ENCODE peak calls at places on chromosomes 1 and 21, in eight cellular contexts. T is IMR-90, S is Peyer's patch, H is tibial nerve, N is A549, D is HCT116, C is lower leg skin, I is sigmoid colon. R is an unnamed sample.

GRCh38 chr1:155086182-155086741 is 7.6 kb downstream of the EFNA3 start:
- DNase-seq in H (no peak), D (no peak), S (peak), C (peak), T (no peak), I (peak), N (peak), R (peak)

GRCh38 chr1:43466403-43466802 is 12.7 kb upstream of the HYI start:
- DNase-seq in S (no peak), T (no peak), I (no peak), C (no peak), D (no peak), N (no peak), H (no peak), R (no peak)

GRCh38 chr1:234849824-234850223 is 239.8 kb upstream of the IRF2BP2 start:
- DNase-seq in C (no peak), N (peak), S (no peak), D (no peak), T (no peak), I (no peak), H (no peak), R (no peak)

GRCh38 chr21:8997011-8997440 is 1524.4 kb upstream of the TPTE start:
- DNase-seq in H (no peak), S (no peak), D (no peak), C (no peak), T (no peak), N (peak), I (no peak), R (no peak)

GRCh38 chr1:227944931-227945890 is 2.5 kb downstream of the WNT9A start:
- DNase-seq in H (no peak), I (peak), D (no peak), N (no peak), S (peak), T (no peak), C (no peak), R (no peak)

GRCh38 chr1:94069649-94070285 is 51.2 kb downstream of the ABCA4 start:
- DNase-seq in H (no peak), S (no peak), D (no peak), N (peak), I (no peak), T (peak), C (no peak), R (no peak)

GRCh38 chr1:200081982-200082272 is 54.4 kb downstream of the NR5A2 start:
- DNase-seq in I (no peak), T (no peak), N (no peak), H (no peak), S (no peak), D (no peak), C (no peak), R (no peak)

GRCh38 chr1:246689409-246689997 is 34.7 kb upstream of the SCCPDH start:
- DNase-seq in C (peak), I (peak), S (peak), T (peak), N (peak), H (no peak), D (peak), R (peak)

GRCh38 chr1:61741682-61742619 is at the start of gene PATJ:
- DNase-seq in N (peak), D (peak), T (peak), H (peak), S (peak), C (peak), I (peak), R (no peak)

GRCh38 chr1:195345149-195345548 is 1263.1 kb downstream of the KCNT2 start:
- DNase-seq in T (no peak), D (peak), S (peak), I (no peak), N (peak), H (no peak), C (no peak), R (no peak)

GRCh38 chr21:44846201-44846484 is 27.3 kb downstream of the PTTG1IP start:
- DNase-seq in S (no peak), H (no peak), D (no peak), C (no peak), I (no peak), N (no peak), T (no peak), R (no peak)

GRCh38 chr21:44844256-44844655 is 26.4 kb upstream of the SUMO3 start:
- DNase-seq in I (no peak), C (no peak), N (no peak), T (no peak), H (no peak), S (no peak), D (no peak), R (no peak)

GRCh38 chr21:44846485-44847260 is 26.8 kb downstream of the PTTG1IP start:
- DNase-seq in I (peak), S (peak), T (peak), C (peak), N (no peak), D (no peak), H (peak), R (peak)

GRCh38 chr21:44847261-44848056 is 26.0 kb downstream of the PTTG1IP start:
- DNase-seq in N (no peak), S (peak), H (no peak), C (no peak), T (no peak), I (no peak), D (no peak), R (no peak)

DNA sequence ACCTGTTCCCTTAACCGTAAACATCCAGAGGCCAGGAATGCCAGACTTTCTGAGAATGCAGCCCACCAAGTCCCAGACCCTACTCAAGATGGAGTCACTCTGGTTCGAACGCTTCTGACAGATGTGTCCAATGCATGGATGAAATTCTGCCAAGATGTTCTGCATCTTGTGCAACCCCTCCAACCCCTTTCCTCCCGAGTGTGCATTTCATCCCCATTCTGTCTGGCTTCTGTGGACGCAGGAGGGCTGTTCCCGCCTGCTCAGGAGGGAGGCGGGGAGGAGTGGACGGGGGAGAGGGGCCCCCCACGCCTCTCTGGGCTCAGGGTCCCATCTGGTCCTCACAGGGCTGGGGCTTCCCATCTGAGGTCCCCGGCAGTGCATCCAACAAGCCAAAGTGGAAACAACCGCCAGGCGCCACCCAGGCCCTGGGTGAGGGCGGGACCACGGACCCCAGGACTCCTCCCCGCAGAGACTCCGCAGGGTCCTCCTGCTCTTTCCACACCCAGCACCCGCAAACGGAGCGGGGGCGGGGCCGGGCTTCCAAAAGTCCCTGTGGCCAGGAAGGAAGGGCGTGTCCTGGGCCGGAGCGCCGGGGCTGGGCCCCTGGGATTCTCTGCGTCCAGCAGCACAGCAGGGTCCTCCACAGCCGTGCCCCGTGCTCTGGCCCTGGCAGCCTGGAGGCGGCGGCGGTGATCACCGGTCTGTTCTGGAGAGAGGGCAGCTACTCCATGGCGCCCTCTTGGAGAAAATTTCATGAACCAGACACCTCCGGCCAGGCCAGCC is 27.7 kb upstream of the SUMO3 start:
- DNase-seq in D (no peak), N (peak), C (no peak), T (peak), I (peak), H (peak), S (peak), R (peak)
- TF ChIP-seq POLR2A in D (no peak), N (no peak), C (no peak), T (no peak), I (no peak), H (no peak), S (no peak), R (peak)

GRCh38 chr1:67708606-67709005 is 23.6 kb downstream of the GADD45A start:
- DNase-seq in N (no peak), H (no peak), S (peak), C (no peak), T (no peak), I (no peak), D (no peak), R (no peak)

GRCh38 chr1:67711150-67711849 is 26.3 kb downstream of the GADD45A start:
- DNase-seq in C (no peak), N (no peak), H (no peak), D (no peak), I (no peak), T (no peak), S (no peak), R (peak)

GRCh38 chr1:67710417-67710816 is 25.4 kb downstream of the GADD45A start:
- DNase-seq in S (no peak), N (no peak), C (no peak), D (no peak), H (no peak), I (no peak), T (peak), R (no peak)

GRCh38 chr1:67713071-67713806 is 28.2 kb downstream of the GADD45A start:
- DNase-seq in N (peak), S (no peak), T (peak), H (no peak), I (no peak), D (peak), C (no peak), R (peak)

DNA sequence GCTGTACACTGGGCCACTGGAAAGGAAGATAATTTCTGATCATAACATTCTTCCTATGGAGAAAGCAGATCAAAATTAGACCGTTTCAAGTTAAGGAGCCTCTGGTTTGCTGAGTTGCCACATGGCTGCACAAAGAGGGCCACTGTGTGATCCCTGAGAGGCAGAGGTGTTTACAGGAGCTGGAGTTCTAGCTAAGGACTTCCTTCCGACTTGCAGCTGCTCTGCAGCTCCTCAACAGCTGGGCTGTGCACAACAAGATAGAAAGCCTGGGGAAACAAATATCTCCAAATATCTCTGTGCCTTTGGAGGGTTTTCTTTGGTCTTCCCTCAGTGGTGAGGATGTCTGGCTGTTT is 26.8 kb downstream of the GADD45A start:
- DNase-seq in H (no peak), C (no peak), S (no peak), T (no peak), I (no peak), N (no peak), D (no peak), R (peak)
- TF ChIP-seq POLR2A in H (no peak), C (no peak), S (no peak), T (no peak), I (no peak), N (no peak), D (no peak), R (no peak)

DNA sequence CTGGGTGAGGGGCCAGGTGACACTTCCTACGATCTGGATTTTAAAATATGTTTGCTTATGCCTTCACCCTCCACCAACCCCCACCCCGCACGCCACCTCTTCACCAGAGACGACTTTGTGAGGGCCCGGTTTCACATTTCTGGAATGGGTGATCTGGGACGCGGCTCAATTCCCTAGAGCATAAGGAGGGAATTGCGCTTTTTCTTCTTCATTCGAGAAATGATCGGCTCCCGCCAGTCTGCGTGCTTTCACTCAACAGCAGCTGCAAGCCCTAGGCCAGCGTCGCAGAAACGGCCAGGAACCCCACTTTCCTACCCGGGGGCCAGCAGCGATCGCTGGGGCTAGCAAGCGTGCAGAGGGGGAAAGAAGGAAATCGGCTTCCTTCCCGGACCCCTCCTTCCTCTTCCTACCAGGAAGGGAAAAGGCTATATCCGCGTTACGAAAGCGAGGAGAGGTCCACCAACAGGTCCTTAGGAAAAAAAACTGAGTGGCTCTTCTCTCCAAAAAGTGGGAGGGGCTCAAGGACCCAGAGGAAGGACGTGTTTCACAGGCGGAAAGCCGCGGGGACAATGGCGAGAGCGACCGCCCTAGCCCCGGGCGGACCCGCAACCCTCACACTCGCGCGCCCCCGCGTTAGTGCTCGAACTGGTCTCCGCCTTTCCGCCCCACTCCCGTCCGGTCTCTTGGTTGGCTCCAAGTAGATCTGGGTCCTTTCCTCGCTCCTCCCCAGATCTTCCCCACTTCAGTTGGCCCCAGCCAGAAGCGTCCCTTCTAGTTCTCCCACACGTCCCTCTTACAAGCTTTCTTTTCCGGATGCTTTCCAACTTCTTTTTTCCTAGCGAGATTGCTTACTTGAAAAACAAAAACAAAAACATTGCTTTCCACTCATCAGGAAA is 1.1 kb upstream of the ADAMTS1 start:
- DNase-seq in T (peak), S (peak), I (peak), N (peak), C (peak), H (peak), D (no peak), R (no peak)
- TF ChIP-seq POLR2A in T (peak), S (peak), I (no peak), N (no peak), C (no peak), H (peak), D (no peak), R (no peak)

GRCh38 chr21:36989699-36990507 is 16.6 kb upstream of the RIPPLY3 start:
- DNase-seq in N (peak), C (peak), T (peak), I (peak), S (peak), D (peak), H (peak), R (peak)
- TF ChIP-seq POLR2A in N (peak), C (no peak), T (no peak), I (no peak), S (peak), D (peak), H (no peak), R (peak)

DNA sequence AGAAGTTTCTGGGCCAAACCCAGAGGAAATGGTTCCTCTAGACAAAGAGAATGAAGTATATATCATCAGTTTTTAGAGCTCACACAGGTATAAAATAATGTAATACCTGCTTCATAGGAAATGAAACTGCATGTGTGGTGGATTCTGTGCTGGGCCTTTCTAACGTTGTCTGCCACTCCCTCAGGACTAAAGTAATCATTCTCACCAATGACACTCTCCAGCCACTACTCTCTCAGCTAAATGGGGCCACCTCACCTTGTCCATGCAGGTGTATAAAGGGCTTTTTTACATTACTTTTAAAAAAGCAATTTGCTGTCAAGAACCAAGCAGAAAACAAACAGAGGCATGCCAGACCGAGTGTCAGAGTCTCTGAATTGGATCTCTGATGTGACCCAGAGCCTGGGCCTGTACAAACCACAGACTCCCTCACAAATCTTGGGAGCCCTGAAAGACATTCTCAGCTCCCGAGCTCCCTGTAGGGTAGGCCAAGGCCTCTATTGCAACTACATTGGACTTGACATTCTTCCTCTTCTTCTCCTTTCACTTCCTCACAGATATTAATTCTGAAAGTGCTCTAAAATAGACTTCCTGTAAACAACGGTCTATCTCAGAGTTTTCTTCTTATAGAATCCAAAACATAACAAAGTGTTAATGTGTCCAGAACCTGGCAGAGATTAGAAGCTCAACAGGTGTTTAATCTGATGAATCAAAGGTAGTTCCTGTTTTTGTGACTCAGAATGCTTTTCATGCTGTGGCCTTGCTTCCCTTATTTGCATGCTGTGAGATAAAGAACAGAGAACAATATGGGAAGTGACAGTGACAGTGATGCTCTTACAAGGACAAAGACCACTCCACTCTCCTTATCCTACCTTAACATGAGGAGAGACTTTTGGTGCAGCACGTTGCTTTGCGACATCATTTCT is 8.6 kb downstream of the AIM2 start:
- DNase-seq in H (no peak), I (no peak), T (no peak), D (no peak), C (no peak), N (no peak), S (no peak), R (no peak)
- TF ChIP-seq POLR2A in H (no peak), I (no peak), T (no peak), D (no peak), C (no peak), N (no peak), S (no peak), R (no peak)

DNA sequence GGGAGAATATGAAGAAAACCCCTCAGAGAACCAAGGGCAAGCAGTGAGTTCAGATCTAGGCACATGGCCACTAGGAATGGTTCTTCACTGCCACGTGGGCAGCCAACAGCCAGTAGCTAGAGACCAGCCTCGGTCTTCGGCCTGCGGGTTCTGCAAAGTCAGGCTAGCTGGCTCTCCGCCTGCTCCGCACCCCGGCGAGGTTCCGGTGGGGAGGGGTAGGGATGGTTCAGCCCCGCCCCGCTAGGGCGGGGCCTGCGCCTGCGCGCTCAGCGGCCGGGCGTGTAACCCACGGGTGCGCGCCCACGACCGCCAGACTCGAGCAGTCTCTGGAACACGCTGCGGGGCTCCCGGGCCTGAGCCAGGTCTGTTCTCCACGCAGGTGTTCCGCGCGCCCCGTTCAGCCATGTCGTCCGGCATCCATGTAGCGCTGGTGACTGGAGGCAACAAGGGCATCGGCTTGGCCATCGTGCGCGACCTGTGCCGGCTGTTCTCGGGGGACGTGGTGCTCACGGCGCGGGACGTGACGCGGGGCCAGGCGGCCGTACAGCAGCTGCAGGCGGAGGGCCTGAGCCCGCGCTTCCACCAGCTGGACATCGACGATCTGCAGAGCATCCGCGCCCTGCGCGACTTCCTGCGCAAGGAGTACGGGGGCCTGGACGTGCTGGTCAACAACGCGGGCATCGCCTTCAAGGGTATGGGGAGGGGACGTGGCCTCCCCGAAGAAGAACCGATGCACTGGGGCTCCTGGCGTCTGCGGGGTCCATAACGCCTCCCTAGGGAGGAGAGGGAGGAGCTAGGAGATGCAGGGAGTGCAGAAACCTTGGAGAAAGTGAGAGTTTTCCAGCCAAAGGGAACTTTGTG is at the start of gene CBR1:
- DNase-seq in I (peak), C (peak), T (peak), D (no peak), N (peak), S (peak), H (peak), R (peak)
- TF ChIP-seq POLR2A in I (peak), C (no peak), T (no peak), D (no peak), N (peak), S (peak), H (peak), R (peak)

GRCh38 chr1:207868769-207869721 is 41.9 kb downstream of the CD34 start:
- DNase-seq in H (peak), S (peak), I (peak), N (peak), T (peak), D (peak), C (peak), R (peak)
- TF ChIP-seq POLR2A in H (peak), S (no peak), I (peak), N (peak), T (no peak), D (peak), C (peak), R (no peak)